ENCODE peak calls at places on chromosomes 3 and 15, in nine cellular contexts. I is activated CD4-positive, alpha-beta memory T cell treated with anti-CD3 and anti-CD28 coated beads for 36 hours; V is Daoy; U is HFFc6; A is LHCN-M2; F is suprapubic skin; Z is stimulated activated CD4-positive, alpha-beta T cell treated with anti-CD3 and anti-CD28 coated beads, TNF-alpha, amount 100 ng/mL, for 1 hour; Q is activated T-helper 1 cell treated with anti-CD3 and anti-CD28 coated beads, Interleukin-12 subunit alpha, Interleukin-12 subunit beta, Interleukin-2, Interleukin-4 antibody, amounts not matched to agents 30 ng/mL and 10 ng/mL and 1 ng/mL, durations not matched to agents 14 hours and 24 hours and 36 hours; S is nephron progenitor cell. K is an unnamed sample.

GRCh38 chr3:137194301-137194700 is 236.5 kb downstream of the IL20RB start:
- DNase-seq in Z (no peak), V (no peak), F (no peak), Q (no peak), U (no peak), S (no peak), A (no peak), I (no peak), K (no peak)

GRCh38 chr3:39707314-39707909 is 102.0 kb upstream of the MYRIP start:
- DNase-seq in F (no peak), S (no peak), U (peak), V (no peak), Z (no peak), A (peak), Q (no peak), I (no peak), K (peak)

GRCh38 chr3:41144631-41145030 is 54.7 kb upstream of the CTNNB1 start:
- DNase-seq in Q (no peak), V (no peak), S (no peak), Z (no peak), U (no peak), F (no peak), I (no peak), A (no peak), K (no peak)

GRCh38 chr3:158313344-158313927 is 203.5 kb downstream of the RSRC1 start:
- DNase-seq in U (peak), V (peak), F (no peak), Q (no peak), I (no peak), S (no peak), A (peak), Z (no peak), K (peak)

GRCh38 chr3:191158247-191158646 is 40.8 kb upstream of the OSTN start:
- DNase-seq in V (no peak), I (no peak), Q (no peak), A (no peak), F (no peak), U (no peak), Z (no peak), S (no peak), K (no peak)

GRCh38 chr3:182947892-182948291 is 32.4 kb downstream of the DCUN1D1 start:
- DNase-seq in A (no peak), S (no peak), V (no peak), I (no peak), Q (no peak), U (no peak), Z (no peak), F (no peak), K (no peak)

GRCh38 chr3:151708868-151709267 is 24.9 kb upstream of the AADACL2 start:
- DNase-seq in F (no peak), S (no peak), A (no peak), I (no peak), U (no peak), Q (no peak), V (no peak), Z (no peak), K (no peak)

GRCh38 chr3:78919021-78919755 is 848.6 kb downstream of the ROBO1 start:
- DNase-seq in A (peak), Z (no peak), S (no peak), Q (no peak), F (no peak), U (peak), V (peak), I (no peak), K (no peak)

GRCh38 chr15:92510163-92510882 is 116.6 kb downstream of the ST8SIA2 start:
- DNase-seq in V (peak), Z (no peak), A (peak), S (no peak), I (no peak), Q (no peak), F (no peak), U (peak), K (no peak)

GRCh38 chr3:65334045-65334665 is 646.4 kb upstream of the ADAMTS9 start:
- DNase-seq in V (no peak), A (peak), Q (no peak), S (no peak), Z (no peak), I (no peak), F (no peak), U (no peak), K (peak)

GRCh38 chr15:68712886-68713285 is 107.8 kb downstream of the ANP32A start:
- DNase-seq in U (no peak), I (no peak), S (no peak), F (no peak), Q (no peak), Z (no peak), V (no peak), A (no peak), K (no peak)

GRCh38 chr15:43250785-43251184 is 15.9 kb downstream of the TGM5 start:
- DNase-seq in V (no peak), Q (no peak), U (no peak), S (no peak), I (no peak), Z (no peak), F (no peak), A (no peak), K (no peak)

GRCh38 chr3:44468572-44469520 is 8.6 kb downstream of the ZNF445 start:
- DNase-seq in Q (no peak), F (no peak), V (peak), S (peak), U (no peak), I (peak), Z (no peak), A (peak), K (no peak)

GRCh38 chr3:165502707-165503106 is 306.5 kb upstream of the SLITRK3 start:
- DNase-seq in U (no peak), I (no peak), Q (no peak), Z (no peak), S (no peak), F (no peak), V (no peak), A (no peak), K (peak)

GRCh38 chr3:31353166-31353565 is 179.6 kb upstream of the STT3B start:
- DNase-seq in I (no peak), F (no peak), Z (no peak), A (no peak), V (no peak), U (no peak), S (no peak), Q (no peak), K (no peak)

GRCh38 chr3:147945968-147946519 is 536.9 kb downstream of the ZIC1 start:
- DNase-seq in I (no peak), S (peak), F (no peak), Z (no peak), U (peak), Q (no peak), V (peak), A (peak), K (peak)

GRCh38 chr3:172343117-172343516 is 105.1 kb downstream of the GHSR start:
- DNase-seq in V (no peak), Q (no peak), Z (no peak), F (no peak), S (no peak), I (no peak), U (no peak), A (no peak), K (no peak)

GRCh38 chr3:20352547-20353164 is 166.7 kb upstream of the SGO1 start:
- DNase-seq in V (no peak), I (no peak), S (no peak), F (no peak), Z (no peak), Q (no peak), U (no peak), A (peak), K (no peak)

GRCh38 chr3:49238274-49239127 is 38.5 kb downstream of the C3orf62 start:
- DNase-seq in I (peak), F (no peak), A (peak), V (no peak), U (no peak), Z (no peak), Q (no peak), S (no peak), K (no peak)

GRCh38 chr15:96331942-96332853 is 1.7 kb downstream of the NR2F2 start:
- DNase-seq in I (no peak), S (peak), V (peak), U (no peak), A (peak), Z (no peak), F (no peak), Q (no peak), K (peak)

GRCh38 chr3:173396191-173397041 is 1.1 kb upstream of the NLGN1 start:
- DNase-seq in U (no peak), A (no peak), V (peak), S (peak), Q (no peak), F (no peak), Z (no peak), I (no peak), K (peak)

GRCh38 chr15:52782514-52782913 is 7.6 kb downstream of the ONECUT1 start:
- DNase-seq in U (no peak), Z (no peak), F (no peak), S (no peak), Q (no peak), V (no peak), I (no peak), A (no peak), K (no peak)

GRCh38 chr3:43071313-43071893 is 34.5 kb downstream of the POMGNT2 start:
- DNase-seq in I (peak), V (no peak), F (no peak), Z (no peak), A (no peak), S (no peak), U (no peak), Q (no peak), K (no peak)

GRCh38 chr3:43503067-43503728 is 118.6 kb downstream of the ANO10 start:
- DNase-seq in S (no peak), I (no peak), F (no peak), A (peak), V (no peak), Q (no peak), Z (no peak), U (peak), K (no peak)

GRCh38 chr3:126266291-126266840 is 86.0 kb upstream of the ALDH1L1 start:
- DNase-seq in U (peak), F (no peak), I (no peak), Z (no peak), V (no peak), S (peak), Q (no peak), A (no peak), K (no peak)

GRCh38 chr3:187714404-187714979 is 12.1 kb upstream of the RTP2 start:
- DNase-seq in Z (peak), F (no peak), Q (peak), V (peak), S (peak), A (peak), I (peak), U (peak), K (peak)

GRCh38 chr3:40167958-40168357 is 141.5 kb upstream of the EIF1B start:
- DNase-seq in A (no peak), Z (no peak), V (no peak), F (no peak), I (no peak), S (no peak), Q (no peak), U (no peak), K (no peak)

GRCh38 chr15:72766780-72767179 is 16.8 kb downstream of the ADPGK start:
- DNase-seq in Q (no peak), A (no peak), I (no peak), V (no peak), U (no peak), S (no peak), Z (no peak), F (no peak), K (no peak)